ENCODE peak calls at places on chromosomes 3 and 15, in five cellular contexts. One of them, this sample, is unnamed.

GRCh38 chr3:129612350-129613204 is 6.1 kb upstream of the PLXND1 start:
- DNase-seq in K562: no peak
- DNase-seq in H1: no peak
- DNase-seq in HCT116: no peak
- DNase-seq in GM12878: no peak
- DNase-seq in this sample: no peak

GRCh38 chr3:45923755-45924154 is 19.5 kb upstream of the CXCR6 start:
- DNase-seq in GM12878: no peak
- DNase-seq in K562: no peak
- DNase-seq in H1: no peak
- DNase-seq in HCT116: peak
- DNase-seq in this sample: no peak

GRCh38 chr3:185070491-185071335 is 82.1 kb downstream of the C3orf70 start:
- DNase-seq in K562: peak
- DNase-seq in H1: peak
- DNase-seq in GM12878: no peak
- DNase-seq in HCT116: peak
- DNase-seq in this sample: peak

GRCh38 chr3:39419697-39420293 is 13.3 kb downstream of the RPSA start:
- DNase-seq in H1: no peak
- DNase-seq in GM12878: no peak
- DNase-seq in HCT116: no peak
- DNase-seq in K562: no peak
- DNase-seq in this sample: no peak

GRCh38 chr3:56689303-56689702 is 6.2 kb upstream of the TASOR start:
- DNase-seq in K562: no peak
- DNase-seq in HCT116: no peak
- DNase-seq in H1: no peak
- DNase-seq in GM12878: no peak
- DNase-seq in this sample: no peak

GRCh38 chr3:156811092-156811862 is 14.9 kb upstream of the LEKR1 start:
- DNase-seq in GM12878: no peak
- DNase-seq in K562: no peak
- DNase-seq in HCT116: no peak
- DNase-seq in H1: no peak
- DNase-seq in this sample: no peak

GRCh38 chr15:95932676-95933075 is 397.8 kb upstream of the NR2F2 start:
- DNase-seq in GM12878: no peak
- DNase-seq in H1: no peak
- DNase-seq in K562: no peak
- DNase-seq in HCT116: peak
- DNase-seq in this sample: no peak

GRCh38 chr3:36877930-36878685 is 66.7 kb downstream of the TRANK1 start:
- DNase-seq in H1: no peak
- DNase-seq in HCT116: no peak
- DNase-seq in K562: no peak
- DNase-seq in GM12878: no peak
- DNase-seq in this sample: no peak

GRCh38 chr3:60917136-60917535 is 334.1 kb downstream of the FHIT start:
- DNase-seq in H1: no peak
- DNase-seq in HCT116: no peak
- DNase-seq in GM12878: no peak
- DNase-seq in K562: no peak
- DNase-seq in this sample: no peak

GRCh38 chr3:98875535-98875934 is 26.0 kb downstream of the DCBLD2 start:
- DNase-seq in HCT116: no peak
- DNase-seq in K562: peak
- DNase-seq in GM12878: no peak
- DNase-seq in H1: no peak
- DNase-seq in this sample: no peak

GRCh38 chr3:197348014-197348413 is 49.6 kb upstream of the DLG1 start:
- DNase-seq in H1: no peak
- DNase-seq in K562: no peak
- DNase-seq in HCT116: no peak
- DNase-seq in GM12878: no peak
- DNase-seq in this sample: no peak

GRCh38 chr15:61700803-61701202 is 359.4 kb downstream of the VPS13C start:
- DNase-seq in K562: no peak
- DNase-seq in GM12878: no peak
- DNase-seq in H1: no peak
- DNase-seq in HCT116: no peak
- DNase-seq in this sample: no peak

GRCh38 chr15:36887214-36888017 is 212.9 kb downstream of the MEIS2 start:
- DNase-seq in K562: peak
- DNase-seq in GM12878: no peak
- DNase-seq in H1: no peak
- DNase-seq in HCT116: no peak
- DNase-seq in this sample: no peak

GRCh38 chr3:44069276-44069675 is 172.4 kb upstream of the TOPAZ1 start:
- DNase-seq in H1: no peak
- DNase-seq in GM12878: no peak
- DNase-seq in K562: no peak
- DNase-seq in HCT116: no peak
- DNase-seq in this sample: no peak

GRCh38 chr3:126912491-126913195 is 70.3 kb upstream of the PLXNA1 start:
- DNase-seq in GM12878: no peak
- DNase-seq in H1: no peak
- DNase-seq in K562: no peak
- DNase-seq in HCT116: no peak
- DNase-seq in this sample: no peak

GRCh38 chr15:84023636-84024035 is 211.9 kb upstream of the GOLGA6L4 start:
- DNase-seq in GM12878: no peak
- DNase-seq in HCT116: peak
- DNase-seq in K562: peak
- DNase-seq in H1: peak
- DNase-seq in this sample: peak

GRCh38 chr3:96700322-96701315 is 113.8 kb upstream of the EPHA6 start:
- DNase-seq in H1: no peak
- DNase-seq in GM12878: no peak
- DNase-seq in HCT116: no peak
- DNase-seq in K562: no peak
- DNase-seq in this sample: no peak

GRCh38 chr15:57376695-57377477 is 581 bp downstream of the CGNL1 start:
- DNase-seq in GM12878: no peak
- DNase-seq in H1: no peak
- DNase-seq in K562: no peak
- DNase-seq in HCT116: no peak
- DNase-seq in this sample: no peak

GRCh38 chr3:130345487-130346079 is at the start of gene COL6A5:
- DNase-seq in H1: peak
- DNase-seq in GM12878: no peak
- DNase-seq in HCT116: no peak
- DNase-seq in K562: peak
- DNase-seq in this sample: no peak

GRCh38 chr3:160458151-160458550 is 8.6 kb upstream of the TRIM59 start:
- DNase-seq in H1: no peak
- DNase-seq in GM12878: no peak
- DNase-seq in K562: no peak
- DNase-seq in HCT116: no peak
- DNase-seq in this sample: no peak

GRCh38 chr3:58005662-58006061 is 2.6 kb upstream of the FLNB start:
- DNase-seq in K562: no peak
- DNase-seq in HCT116: no peak
- DNase-seq in GM12878: no peak
- DNase-seq in H1: no peak
- DNase-seq in this sample: no peak

GRCh38 chr3:169348981-169349942 is 314.2 kb downstream of the MECOM start:
- DNase-seq in K562: no peak
- DNase-seq in GM12878: no peak
- DNase-seq in H1: no peak
- DNase-seq in HCT116: no peak
- DNase-seq in this sample: no peak

GRCh38 chr15:99985878-99986277 is 252.6 kb upstream of the LYSMD4 start:
- DNase-seq in HCT116: no peak
- DNase-seq in GM12878: no peak
- DNase-seq in H1: no peak
- DNase-seq in K562: no peak
- DNase-seq in this sample: no peak

GRCh38 chr15:40766906-40767837 is 2.6 kb upstream of the C15orf62 start:
- DNase-seq in K562: no peak
- DNase-seq in GM12878: no peak
- DNase-seq in H1: no peak
- DNase-seq in HCT116: no peak
- DNase-seq in this sample: no peak

GRCh38 chr15:60396964-60397771 is 618 bp downstream of the ANXA2 start:
- DNase-seq in HCT116: no peak
- DNase-seq in K562: peak
- DNase-seq in GM12878: peak
- DNase-seq in H1: peak
- DNase-seq in this sample: peak

GRCh38 chr3:105851176-105851575 is 17.6 kb downstream of the CBLB start:
- DNase-seq in K562: no peak
- DNase-seq in HCT116: no peak
- DNase-seq in GM12878: no peak
- DNase-seq in H1: no peak
- DNase-seq in this sample: no peak

GRCh38 chr3:77815467-77815866 is 775.6 kb downstream of the ROBO2 start:
- DNase-seq in GM12878: no peak
- DNase-seq in K562: no peak
- DNase-seq in H1: peak
- DNase-seq in HCT116: no peak
- DNase-seq in this sample: no peak

GRCh38 chr3:152428577-152428976 is 159.8 kb downstream of the MBNL1 start:
- DNase-seq in H1: no peak
- DNase-seq in K562: no peak
- DNase-seq in GM12878: no peak
- DNase-seq in HCT116: no peak
- DNase-seq in this sample: no peak

GRCh38 chr3:128351476-128352085 is 115.1 kb downstream of the DNAJB8 start:
- DNase-seq in HCT116: no peak
- DNase-seq in H1: no peak
- DNase-seq in K562: no peak
- DNase-seq in GM12878: no peak
- DNase-seq in this sample: no peak

GRCh38 chr3:71512000-71512399 is 71.5 kb downstream of the FOXP1 start:
- DNase-seq in H1: no peak
- DNase-seq in GM12878: no peak
- DNase-seq in K562: peak
- DNase-seq in HCT116: no peak
- DNase-seq in this sample: no peak

DNA sequence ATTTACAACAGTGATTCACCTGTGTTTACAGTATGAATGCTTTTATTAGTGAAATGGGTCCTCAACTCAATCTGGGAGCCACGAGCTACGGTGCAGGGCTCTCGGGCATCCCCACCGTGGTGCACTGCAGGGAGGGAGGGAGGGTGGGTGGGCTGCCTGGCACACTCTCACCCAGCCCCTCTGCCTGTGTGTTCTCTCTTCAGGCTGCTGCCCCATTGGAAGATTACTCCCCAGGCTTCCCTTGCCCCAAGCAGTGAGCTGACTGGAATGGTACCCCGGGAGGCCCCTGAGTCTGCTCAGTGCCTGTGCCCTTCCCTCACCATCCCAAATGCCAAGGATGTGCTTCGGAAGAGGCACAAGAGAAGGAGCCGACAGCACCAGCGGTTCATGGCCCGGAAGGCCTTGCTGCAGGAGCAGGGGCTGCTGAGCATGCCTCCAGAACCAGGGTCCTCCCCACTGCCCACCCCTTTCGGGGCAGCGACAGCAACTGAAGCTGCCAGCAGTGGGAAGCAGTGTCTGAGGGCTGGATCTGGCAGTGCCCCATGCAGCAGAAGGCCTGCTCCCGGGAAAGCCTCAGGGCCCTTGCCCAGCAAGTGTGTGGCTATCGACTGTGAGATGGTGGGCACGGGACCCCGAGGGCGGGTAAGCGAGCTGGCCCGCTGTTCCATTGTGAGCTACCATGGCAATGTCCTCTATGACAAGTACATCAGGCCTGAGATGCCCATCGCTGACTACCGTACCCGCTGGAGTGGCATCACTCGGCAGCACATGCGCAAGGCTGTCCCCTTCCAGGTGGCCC is 5.0 kb downstream of the AEN start:
- DNase-seq in HCT116: no peak
- DNase-seq in K562: no peak
- DNase-seq in H1: no peak
- DNase-seq in GM12878: no peak
- DNase-seq in this sample: no peak
- TF ChIP-seq JUND in HCT116: no peak
- TF ChIP-seq JUND in K562: no peak
- TF ChIP-seq JUND in H1: no peak
- TF ChIP-seq JUND in GM12878: no peak
- TF ChIP-seq JUND in this sample: no peak

GRCh38 chr3:182136008-182136910 is 424.5 kb downstream of the SOX2 start:
- DNase-seq in GM12878: no peak
- DNase-seq in K562: no peak
- DNase-seq in H1: no peak
- DNase-seq in HCT116: no peak
- DNase-seq in this sample: no peak
- TF ChIP-seq JUND in GM12878: no peak
- TF ChIP-seq JUND in K562: no peak
- TF ChIP-seq JUND in H1: no peak
- TF ChIP-seq JUND in HCT116: no peak
- TF ChIP-seq JUND in this sample: no peak

GRCh38 chr3:113124256-113124830 is 87.0 kb upstream of the BOC start:
- DNase-seq in HCT116: no peak
- DNase-seq in K562: no peak
- DNase-seq in GM12878: no peak
- DNase-seq in H1: no peak
- DNase-seq in this sample: no peak
- TF ChIP-seq JUND in HCT116: no peak
- TF ChIP-seq JUND in K562: no peak
- TF ChIP-seq JUND in GM12878: no peak
- TF ChIP-seq JUND in H1: no peak
- TF ChIP-seq JUND in this sample: no peak

GRCh38 chr3:68009865-68010264 is 355.5 kb upstream of the SUCLG2 start:
- DNase-seq in K562: no peak
- DNase-seq in HCT116: no peak
- DNase-seq in GM12878: no peak
- DNase-seq in H1: no peak
- DNase-seq in this sample: no peak
- TF ChIP-seq JUND in K562: no peak
- TF ChIP-seq JUND in HCT116: no peak
- TF ChIP-seq JUND in GM12878: no peak
- TF ChIP-seq JUND in H1: no peak
- TF ChIP-seq JUND in this sample: no peak

GRCh38 chr3:49024449-49024848 is 2.5 kb downstream of the NDUFAF3 start:
- DNase-seq in H1: no peak
- DNase-seq in HCT116: no peak
- DNase-seq in GM12878: no peak
- DNase-seq in K562: no peak
- DNase-seq in this sample: no peak
- TF ChIP-seq JUND in H1: no peak
- TF ChIP-seq JUND in HCT116: no peak
- TF ChIP-seq JUND in GM12878: no peak
- TF ChIP-seq JUND in K562: no peak
- TF ChIP-seq JUND in this sample: no peak

GRCh38 chr3:64921666-64922065 is 233.9 kb upstream of the ADAMTS9 start:
- DNase-seq in HCT116: no peak
- DNase-seq in GM12878: no peak
- DNase-seq in K562: no peak
- DNase-seq in H1: no peak
- DNase-seq in this sample: no peak
- TF ChIP-seq JUND in HCT116: no peak
- TF ChIP-seq JUND in GM12878: no peak
- TF ChIP-seq JUND in K562: no peak
- TF ChIP-seq JUND in H1: no peak
- TF ChIP-seq JUND in this sample: no peak

This sample was measured in T47D.